ENCODE peak calls at places on chromosome 21, in six cellular contexts. J is fibroblast of lung, Y is mesenchymal stem cell, R is GM23248, Z is mammary epithelial cell, E is IMR-90. M is an unnamed sample.

GRCh38 chr21:37032877-37033471 is 26.5 kb downstream of the RIPPLY3 start:
- DNase-seq in J (peak), Y (peak), R (peak), Z (peak), E (peak), M (no peak)

GRCh38 chr21:28069446-28069845 is 923.2 kb downstream of the LTN1 start:
- DNase-seq in Y (peak), Z (peak), R (peak), J (peak), E (peak), M (no peak)

GRCh38 chr21:27429612-27430361 is 462.9 kb upstream of the ADAMTS5 start:
- DNase-seq in J (peak), Y (peak), Z (no peak), R (peak), E (peak), M (no peak)

GRCh38 chr21:19475525-19475924 is 1071.9 kb upstream of the TMPRSS15 start:
- DNase-seq in Y (peak), E (no peak), Z (no peak), J (peak), R (no peak), M (no peak)

GRCh38 chr21:21624674-21625073 is 626.5 kb downstream of the NCAM2 start:
- DNase-seq in R (peak), Z (no peak), J (peak), Y (peak), E (peak), M (no peak)

GRCh38 chr21:40049959-40050290 is 182.7 kb downstream of the PCP4 start:
- DNase-seq in J (no peak), Z (no peak), E (no peak), R (no peak), Y (no peak), M (no peak)

GRCh38 chr21:27476696-27477095 is 509.8 kb upstream of the ADAMTS5 start:
- DNase-seq in R (peak), Y (peak), E (peak), J (peak), Z (no peak), M (no peak)

GRCh38 chr21:33949516-33950424 is 34.2 kb upstream of the ATP5PO start:
- DNase-seq in E (no peak), R (no peak), J (no peak), Z (no peak), Y (no peak), M (no peak)

GRCh38 chr21:31255846-31256395 is 88.1 kb downstream of the TIAM1 start:
- DNase-seq in Y (no peak), Z (no peak), E (no peak), R (no peak), J (no peak), M (no peak)

GRCh38 chr21:46413365-46413696 is 45.4 kb upstream of the DIP2A start:
- DNase-seq in Z (peak), R (no peak), E (no peak), J (no peak), Y (no peak), M (peak)

GRCh38 chr21:29499734-29500343 is 201.1 kb downstream of the BACH1 start:
- DNase-seq in R (peak), Z (peak), J (peak), Y (peak), E (no peak), M (no peak)

GRCh38 chr21:26042181-26042876 is 128.2 kb downstream of the APP start:
- DNase-seq in Y (no peak), Z (no peak), E (no peak), J (no peak), R (no peak), M (no peak)

GRCh38 chr21:8989883-8990325 is 1531.5 kb upstream of the TPTE start:
- DNase-seq in R (no peak), J (no peak), Y (no peak), Z (no peak), E (no peak), M (no peak)

GRCh38 chr21:33011462-33011861 is 14.3 kb upstream of the OLIG2 start:
- DNase-seq in R (peak), J (peak), Y (peak), E (peak), Z (peak), M (no peak)

GRCh38 chr21:25485914-25486313 is 121.4 kb downstream of the MRPL39 start:
- DNase-seq in J (no peak), Z (no peak), Y (no peak), E (no peak), R (no peak), M (no peak)

GRCh38 chr21:27647401-27647800 is 680.5 kb upstream of the ADAMTS5 start:
- DNase-seq in Y (peak), Z (peak), J (peak), R (peak), E (no peak), M (no peak)

GRCh38 chr21:15088483-15088882 is 23.7 kb upstream of the NRIP1 start:
- DNase-seq in E (no peak), Z (no peak), J (no peak), R (no peak), Y (no peak), M (no peak)

GRCh38 chr21:28135646-28136045 is 857.0 kb downstream of the LTN1 start:
- DNase-seq in J (no peak), Y (no peak), E (no peak), R (peak), Z (no peak), M (no peak)

GRCh38 chr21:30924171-30924680 is 42.8 kb upstream of the KRTAP11-1 start:
- DNase-seq in J (no peak), E (no peak), R (no peak), Z (no peak), Y (no peak), M (no peak)

GRCh38 chr21:33189845-33190244 is 39.9 kb upstream of the IFNAR2 start:
- DNase-seq in Y (no peak), R (no peak), E (no peak), Z (no peak), J (no peak), M (no peak)

GRCh38 chr21:24045373-24045772 is 1561.9 kb downstream of the MRPL39 start:
- DNase-seq in J (no peak), R (no peak), Z (no peak), E (no peak), Y (no peak), M (no peak)

GRCh38 chr21:29371464-29371863 is 72.7 kb downstream of the BACH1 start:
- DNase-seq in R (no peak), J (no peak), E (no peak), Z (no peak), Y (no peak), M (no peak)

GRCh38 chr21:32726742-32727477 is 903 bp downstream of the SYNJ1 start:
- DNase-seq in E (peak), Y (peak), R (peak), J (peak), Z (peak), M (no peak)

GRCh38 chr21:33268392-33268735 is 2.2 kb downstream of the IL10RB start:
- DNase-seq in Y (no peak), E (no peak), Z (no peak), J (no peak), R (no peak), M (no peak)

GRCh38 chr21:26800455-26801454 is 44.5 kb downstream of the ADAMTS1 start:
- DNase-seq in J (peak), R (peak), Z (no peak), E (peak), Y (peak), M (no peak)

GRCh38 chr21:33945652-33946270 is 30.2 kb upstream of the ATP5PO start:
- DNase-seq in Y (no peak), J (no peak), Z (peak), R (no peak), E (no peak), M (no peak)

GRCh38 chr21:31347435-31348032 is 3.5 kb upstream of the TIAM1 start:
- DNase-seq in R (peak), Y (peak), E (peak), Z (no peak), J (peak), M (no peak)

GRCh38 chr21:27734146-27734545 is 767.3 kb upstream of the ADAMTS5 start:
- DNase-seq in E (peak), Y (peak), Z (peak), J (peak), R (peak), M (no peak)

GRCh38 chr21:36980280-36981048 is 14.0 kb upstream of the HLCS start:
- DNase-seq in R (peak), Y (peak), E (no peak), Z (no peak), J (no peak), M (peak)

GRCh38 chr21:36949171-36950141 is 17.0 kb downstream of the HLCS start:
- DNase-seq in Y (no peak), E (no peak), J (no peak), R (no peak), Z (peak), M (no peak)

GRCh38 chr21:15034126-15034848 is 30.5 kb downstream of the NRIP1 start:
- DNase-seq in Z (no peak), Y (no peak), E (peak), J (peak), R (peak), M (no peak)

GRCh38 chr21:28063241-28063640 is 929.4 kb downstream of the LTN1 start:
- DNase-seq in J (no peak), Y (no peak), Z (no peak), R (no peak), E (no peak), M (no peak)

GRCh38 chr21:35204125-35204524 is 155.0 kb upstream of the RUNX1 start:
- DNase-seq in R (no peak), Y (no peak), J (no peak), E (peak), Z (no peak), M (no peak)

GRCh38 chr21:35207322-35207721 is 158.2 kb upstream of the RUNX1 start:
- DNase-seq in R (peak), E (no peak), Z (no peak), J (no peak), Y (no peak), M (peak)

GRCh38 chr21:35204850-35205564 is 155.9 kb upstream of the RUNX1 start:
- DNase-seq in Z (no peak), R (peak), E (peak), Y (no peak), J (peak), M (peak)

GRCh38 chr21:35208117-35208516 is 159.0 kb upstream of the RUNX1 start:
- DNase-seq in R (no peak), Z (no peak), Y (no peak), E (no peak), J (no peak), M (no peak)

DNA sequence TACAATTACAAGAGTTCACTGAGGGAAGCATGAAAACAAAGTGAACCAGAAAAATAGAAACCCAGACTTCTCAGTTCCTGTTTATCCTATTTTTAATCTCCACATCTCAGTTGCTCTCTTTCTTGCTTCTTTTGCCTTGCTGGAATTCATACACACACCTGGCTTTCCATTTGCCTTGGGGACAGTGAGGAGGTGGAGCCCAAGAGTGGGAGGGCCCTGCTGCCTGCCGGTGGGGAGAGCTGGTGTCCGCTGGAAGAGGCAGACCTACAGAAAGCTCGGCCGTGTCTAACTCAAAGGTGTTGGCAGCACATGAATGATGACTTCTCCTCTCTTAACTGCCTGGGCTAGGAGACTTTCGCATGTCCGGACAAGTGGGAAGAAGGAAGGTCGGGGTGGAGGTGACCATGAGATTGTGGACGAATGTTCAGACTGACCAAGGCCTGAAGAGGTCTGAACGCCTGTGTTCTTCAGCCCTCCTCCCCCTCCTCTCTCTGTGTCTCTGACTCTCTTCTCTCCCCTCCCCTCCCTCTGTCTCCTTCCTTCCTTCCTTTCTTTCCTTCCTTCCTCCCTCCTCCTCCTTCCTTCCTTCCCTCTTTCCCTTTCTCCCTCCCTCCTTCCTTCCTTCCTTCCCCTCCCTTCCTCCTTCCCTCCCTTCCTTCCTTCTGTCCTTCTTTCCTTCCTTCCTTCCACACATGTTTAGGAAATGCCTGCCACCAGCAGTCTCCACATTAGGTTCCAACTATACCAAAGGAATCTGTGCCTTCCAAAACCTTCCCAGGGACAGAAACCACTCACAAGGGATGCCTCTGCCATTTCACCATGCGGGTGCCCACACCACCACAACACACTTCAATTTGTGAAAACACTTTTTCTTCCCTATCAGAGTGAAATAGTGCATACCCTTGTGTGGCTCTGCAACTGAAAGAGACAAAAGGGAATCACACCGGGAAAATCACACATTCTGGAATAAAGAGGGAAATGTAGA is 157.3 kb upstream of the RUNX1 start:
- DNase-seq in Z (peak), J (no peak), R (no peak), E (peak), Y (no peak), M (peak)
- H3K9ac ChIP-seq in Z (peak), J (no peak), R (peak), E (peak), Y (peak), M (no peak)

DNA sequence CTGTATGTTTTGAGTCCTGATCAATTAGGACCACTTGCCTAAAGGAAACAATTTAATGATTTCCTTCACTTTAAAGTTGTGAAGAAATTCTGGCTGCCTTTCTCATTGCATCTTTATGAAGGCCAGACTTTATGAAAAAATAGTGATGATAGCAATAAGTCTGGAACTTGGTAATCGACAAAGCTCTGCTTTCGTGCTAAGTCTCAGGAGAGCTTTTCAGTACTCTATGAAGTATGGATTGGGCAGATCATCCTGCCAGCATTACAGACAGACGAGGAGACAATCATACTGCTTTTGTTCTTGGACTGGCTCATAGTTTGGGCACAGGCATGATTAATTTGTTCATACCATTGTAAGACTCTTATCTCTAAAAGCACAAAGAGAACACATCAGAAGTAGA is 45.5 kb upstream of the KCNJ15 start:
- DNase-seq in E (no peak), J (no peak), R (no peak), Y (no peak), Z (no peak), M (no peak)
- H3K4me3 ChIP-seq in E (no peak), J (no peak), R (no peak), Y (no peak), Z (no peak), M (no peak)

DNA sequence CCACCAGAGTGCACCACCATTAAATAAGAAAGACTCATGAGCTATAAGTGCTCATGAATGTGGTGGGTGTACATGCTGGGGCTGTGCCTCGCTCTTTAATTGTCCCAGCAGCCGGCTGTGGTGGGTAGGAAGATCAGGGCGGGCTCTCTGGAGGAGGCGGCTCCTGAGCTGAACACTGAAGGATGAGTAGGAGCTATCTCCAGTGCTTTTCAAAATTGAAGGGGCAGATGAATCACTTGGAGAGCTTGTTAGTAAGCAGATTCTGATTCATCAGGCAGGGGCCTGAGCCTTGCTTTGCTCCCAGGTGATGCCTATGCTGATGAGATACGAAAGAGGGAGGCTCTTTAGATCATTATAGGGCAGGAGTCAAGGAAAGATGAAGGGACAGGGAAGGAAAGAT is 54.1 kb downstream of the ETS2 start:
- DNase-seq in Z (peak), E (peak), R (peak), Y (no peak), J (no peak), M (no peak)
- H3K27ac ChIP-seq in Z (no peak), E (no peak), R (no peak), Y (no peak), J (no peak), M (no peak)

DNA sequence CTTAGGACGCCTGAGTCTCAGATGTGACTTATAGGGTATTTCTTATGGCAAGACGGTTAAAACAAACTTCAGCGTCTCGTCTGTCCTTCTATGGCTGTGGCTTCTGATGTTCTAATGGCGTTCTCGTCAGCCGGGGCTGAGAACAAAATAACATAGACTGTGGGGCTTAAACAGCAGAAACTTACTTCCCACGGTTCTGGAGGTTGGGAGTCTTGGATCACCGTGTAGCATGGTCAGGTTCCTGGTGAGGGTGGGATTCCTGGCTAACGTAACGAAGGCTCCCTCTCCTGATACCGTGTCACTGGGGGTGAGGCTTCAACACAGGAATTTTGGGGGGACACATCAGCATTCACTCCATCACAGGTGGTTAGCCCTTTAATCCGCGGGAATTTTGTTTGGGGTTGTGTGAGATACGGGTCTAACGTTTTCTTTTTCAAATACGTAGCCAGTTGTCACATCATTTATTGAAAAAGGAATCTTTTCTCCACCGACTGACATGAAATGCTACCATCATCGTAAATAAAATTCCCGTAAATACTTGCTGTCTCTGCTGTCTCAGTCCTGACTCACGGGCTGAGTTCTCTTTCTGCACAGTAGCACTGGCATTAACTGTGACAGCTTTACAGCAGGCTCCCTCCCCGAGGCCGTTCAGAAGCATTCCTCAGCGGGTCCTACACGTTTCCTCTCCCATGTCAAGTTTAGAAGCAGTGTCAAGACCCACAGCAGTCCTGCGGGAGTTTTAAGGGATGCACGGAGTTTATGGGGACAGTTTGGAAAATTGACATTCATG is 8.1 kb upstream of the POFUT2 start:
- DNase-seq in Y (peak), E (peak), J (peak), R (peak), Z (no peak), M (peak)
- H3K9ac ChIP-seq in Y (peak), E (peak), J (peak), R (peak), Z (no peak), M (peak)

GRCh38 chr21:43717166-43717853 is 1.6 kb upstream of the PDXK start:
- DNase-seq in Z (no peak), J (no peak), Y (no peak), E (no peak), R (no peak), M (no peak)

GRCh38 chr21:43716376-43717165 is 2.4 kb upstream of the PDXK start:
- DNase-seq in Y (peak), J (no peak), Z (no peak), E (peak), R (peak), M (no peak)

GRCh38 chr21:43708745-43709381 is 10.1 kb upstream of the PDXK start:
- DNase-seq in Z (no peak), Y (no peak), J (no peak), E (no peak), R (no peak), M (no peak)

GRCh38 chr21:43707462-43707861 is 11.5 kb upstream of the PDXK start:
- DNase-seq in Y (no peak), R (no peak), E (no peak), Z (no peak), J (no peak), M (peak)

GRCh38 chr21:43712268-43712942 is 6.5 kb upstream of the PDXK start:
- DNase-seq in E (peak), Y (peak), Z (peak), R (peak), J (no peak), M (peak)
- H3K4me3 ChIP-seq in E (no peak), Y (no peak), Z (no peak), R (peak), J (no peak), M (no peak)

DNA sequence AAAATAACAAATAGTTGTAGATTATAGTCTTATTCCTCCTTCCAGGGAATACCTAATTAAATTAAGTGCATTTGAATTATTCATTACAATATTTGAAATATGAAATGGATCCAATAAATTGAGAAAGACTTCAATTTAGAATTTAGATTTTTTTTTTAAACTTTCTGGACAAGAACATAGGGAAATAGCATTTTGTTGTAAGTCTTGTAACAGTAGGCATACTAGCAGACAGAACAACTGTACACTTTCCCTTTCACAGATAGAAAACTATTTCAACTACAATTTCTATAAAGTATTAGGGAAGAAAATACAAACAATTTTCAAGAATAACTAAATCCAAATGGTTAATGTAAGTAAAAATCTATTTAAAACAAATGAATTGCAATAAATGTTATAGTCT is 577.5 kb downstream of the USP25 start:
- DNase-seq in R (no peak), Y (no peak), J (no peak), Z (no peak), E (no peak), M (no peak)
- H3K27ac ChIP-seq in R (no peak), Y (no peak), J (no peak), Z (peak), E (no peak), M (no peak)

M was measured in kidney.